ENCODE peak calls at places on chromosomes 6 and 20, in seven cellular contexts. Z is sigmoid colon, J is breast epithelium, K is IMR-90, D is body of pancreas, G is uterus, E is ovary. Q is an unnamed sample.
A peak's percentile ranks its signal among the peaks of the same experiment; 100 is the strongest.

GRCh38 chr20:6008254-6008653 is 45.6 kb downstream of the LRRN4 start:
- DNase-seq in K (peak; percentile 92), J (no peak), G (peak; percentile 66), E (peak; percentile 48), D (peak; percentile 74), Z (peak; percentile 82), Q (peak; percentile 39)

GRCh38 chr6:108651781-108652227 is 91.1 kb downstream of the FOXO3 start:
- DNase-seq in D (peak; percentile 58), J (no peak), Z (peak; percentile 85), K (peak; percentile 92), G (peak; percentile 74), E (no peak), Q (no peak)

GRCh38 chr20:48489046-48489463 is 338.7 kb downstream of the PREX1 start:
- DNase-seq in J (no peak), E (no peak), D (no peak), K (no peak), Z (no peak), G (no peak), Q (no peak)

GRCh38 chr6:34560366-34561226 is 4.5 kb upstream of the SPDEF start:
- DNase-seq in Z (no peak), J (no peak), G (no peak), K (peak; percentile 75), E (no peak), D (no peak), Q (no peak)

GRCh38 chr6:87904041-87904440 is 143.6 kb upstream of the SPACA1 start:
- DNase-seq in G (no peak), D (no peak), E (no peak), Z (no peak), J (no peak), K (no peak), Q (no peak)

GRCh38 chr20:47809561-47809960 is 24.3 kb upstream of the SULF2 start:
- DNase-seq in Z (peak; percentile 39), J (no peak), K (no peak), E (no peak), G (no peak), D (no peak), Q (no peak)

GRCh38 chr20:63658749-63659187 is 656 bp downstream of the RTEL1 start:
- DNase-seq in E (no peak), Z (no peak), J (no peak), D (peak; percentile 34), G (no peak), K (peak; percentile 40), Q (no peak)

GRCh38 chr6:41704656-41705328 is 30.6 kb downstream of the TFEB start:
- DNase-seq in Z (no peak), K (no peak), G (no peak), E (no peak), D (no peak), J (no peak), Q (peak; percentile 39)

GRCh38 chr6:3278691-3279090 is 19.9 kb downstream of the PSMG4 start:
- DNase-seq in G (peak; percentile 14), J (no peak), E (peak; percentile 20), Z (peak; percentile 41), D (no peak), K (no peak), Q (no peak)

GRCh38 chr6:127483399-127484055 is 24.3 kb upstream of the KIAA0408 start:
- DNase-seq in J (no peak), G (no peak), E (no peak), Z (no peak), D (no peak), K (no peak), Q (no peak)

GRCh38 chr20:50915424-50915823 is 15.8 kb downstream of the ADNP start:
- DNase-seq in E (no peak), G (no peak), Z (no peak), D (no peak), J (no peak), K (peak; percentile 49), Q (no peak)

GRCh38 chr20:33311989-33312388 is 29.0 kb downstream of the BPIFB1 start:
- DNase-seq in G (no peak), D (no peak), E (no peak), J (no peak), Z (no peak), K (no peak), Q (no peak)

GRCh38 chr6:6057442-6058053 is 50.8 kb upstream of the NRN1 start:
- DNase-seq in K (no peak), E (no peak), Z (no peak), G (no peak), D (peak; percentile 36), J (no peak), Q (no peak)

GRCh38 chr6:3849681-3850450 is 693 bp downstream of the FAM50B start:
- DNase-seq in Z (peak; percentile 72), D (peak; percentile 31), K (no peak), J (no peak), G (peak; percentile 28), E (peak; percentile 58), Q (peak; percentile 67)

GRCh38 chr6:70404658-70405057 is 8.7 kb upstream of the FAM135A start:
- DNase-seq in G (no peak), J (no peak), D (no peak), K (no peak), Z (no peak), E (no peak), Q (no peak)

GRCh38 chr20:14865169-14865568 is 527.8 kb upstream of the FLRT3 start:
- DNase-seq in G (no peak), Z (no peak), K (no peak), J (no peak), E (no peak), D (no peak), Q (no peak)

GRCh38 chr6:52984247-52984646 is 10.8 kb downstream of the GSTA4 start:
- DNase-seq in G (no peak), D (no peak), Z (no peak), E (no peak), K (no peak), J (no peak), Q (no peak)

GRCh38 chr20:50844430-50845100 is 49.7 kb downstream of the BCAS4 start:
- DNase-seq in E (no peak), J (no peak), Z (no peak), G (no peak), K (peak; percentile 87), D (no peak), Q (no peak)

GRCh38 chr6:11732036-11732545 is 46.5 kb downstream of the ADTRP start:
- DNase-seq in K (peak; percentile 12), G (peak; percentile 35), E (no peak), D (peak; percentile 81), J (no peak), Z (peak; percentile 84), Q (peak; percentile 55)
- TF ChIP-seq POLR2A in K (no peak), G (no peak), E (no peak), D (no peak), J (no peak), Z (no peak), Q (no peak)

GRCh38 chr6:111565316-111566221 is 40.1 kb downstream of the TRAF3IP2 start:
- DNase-seq in Z (no peak), D (peak; percentile 40), J (no peak), G (peak; percentile 82), K (no peak), E (no peak), Q (no peak)
- TF ChIP-seq CTCF in Z (no peak), D (peak; percentile 41), J (no peak), G (peak; percentile 18), K (no peak), E (no peak), Q (peak; percentile 6)

GRCh38 chr20:24998631-24999445 is 6.3 kb upstream of the APMAP start:
- DNase-seq in Z (peak; percentile 53), D (no peak), G (no peak), J (peak; percentile 34), K (peak; percentile 4), E (no peak), Q (no peak)

GRCh38 chr20:24999568-24999967 is 7.0 kb upstream of the APMAP start:
- DNase-seq in D (no peak), E (no peak), G (no peak), Z (peak; percentile 28), K (no peak), J (peak; percentile 33), Q (no peak)

GRCh38 chr20:25000268-25000801 is 7.8 kb upstream of the APMAP start:
- DNase-seq in E (peak; percentile 48), K (peak; percentile 44), J (peak; percentile 84), D (peak; percentile 97), Z (peak; percentile 91), G (peak; percentile 80), Q (peak; percentile 49)

GRCh38 chr20:24996449-24997195 is 4.1 kb upstream of the APMAP start:
- DNase-seq in J (peak; percentile 33), K (no peak), E (no peak), Z (peak; percentile 44), D (no peak), G (no peak), Q (peak; percentile 30)

DNA sequence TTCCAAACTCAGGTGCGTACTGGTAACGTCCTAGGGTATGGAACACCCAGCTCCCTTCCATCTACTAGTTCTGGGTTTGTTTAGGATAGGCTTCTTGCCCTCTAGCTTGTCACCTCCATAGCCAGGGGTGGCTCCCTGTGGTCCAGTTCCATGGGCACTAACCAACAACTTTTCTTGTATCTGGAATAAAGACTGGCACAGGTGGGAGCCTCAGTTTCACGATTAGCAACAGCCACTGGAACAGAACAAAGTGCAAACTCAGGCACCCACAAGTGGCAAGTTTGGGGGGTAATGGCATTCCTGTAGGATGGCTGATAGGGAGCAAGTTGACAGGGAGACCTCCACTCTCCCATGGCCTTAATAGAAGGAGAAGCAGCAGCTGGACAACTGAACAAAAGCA is 5.6 kb upstream of the APMAP start:
- DNase-seq in K (no peak), Z (peak; percentile 25), J (no peak), D (no peak), G (no peak), E (no peak), Q (no peak)
- H3K27ac ChIP-seq in K (no peak overlapping the region), Z (peak overlapping the region; percentile 66), J (no peak overlapping the region), D (no peak overlapping the region), G (no peak overlapping the region), E (no peak overlapping the region), Q (no peak overlapping the region)

GRCh38 chr6:150599199-150600002 is at the start of gene PLEKHG1:
- DNase-seq in D (peak; percentile 68), Z (peak; percentile 85), E (peak; percentile 77), K (no peak), G (peak; percentile 61), J (peak; percentile 67), Q (peak; percentile 87)
- TF ChIP-seq POLR2A in D (no peak), Z (no peak), E (no peak), K (no peak), G (peak; percentile 69), J (no peak), Q (peak; percentile 82)

DNA sequence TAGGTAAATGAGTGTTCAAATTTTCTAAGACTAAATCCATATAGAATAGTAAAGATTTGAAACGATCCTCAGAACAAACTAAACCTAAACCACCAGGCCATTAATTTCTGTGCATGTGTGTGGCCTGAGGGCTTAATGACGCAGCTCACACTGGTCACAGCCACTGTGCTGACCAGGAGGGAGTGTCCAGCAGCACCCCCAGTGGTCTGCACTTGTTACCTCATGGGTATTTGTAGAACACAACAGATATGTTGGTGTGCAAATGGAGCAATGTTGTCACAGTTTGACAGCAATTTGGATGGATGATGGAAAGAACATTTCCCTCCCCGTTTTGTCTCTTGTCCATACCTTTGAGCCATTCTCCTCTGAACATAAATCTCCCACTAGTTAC is 122.4 kb upstream of the EXOC2 start:
- DNase-seq in J (no peak), G (no peak), E (no peak), Z (no peak), D (no peak), K (no peak), Q (no peak)
- TF ChIP-seq CTCF in J (no peak), G (no peak), E (no peak), Z (no peak), D (no peak), K (no peak), Q (no peak)

Q was measured in right lobe of liver.